ENCODE peak calls at places on chromosomes 6 and 20, in ten cellular contexts. D, R, P, Y, E, Q, W, I, X and S are unnamed samples.

GRCh38 chr6:125310994-125311649 is 9.4 kb upstream of the HDDC2 start:
- DNase-seq in D (no peak), R (peak; percentile 78), P (peak; percentile 48), Y (peak; percentile 36), E (no peak), Q (no peak), W (no peak), I (peak; percentile 38), X (no peak), S (no peak)

GRCh38 chr6:159801935-159802334 is 1.9 kb downstream of the PNLDC1 start:
- DNase-seq in D (no peak), R (no peak), P (no peak), Y (no peak), E (no peak), Q (no peak), W (no peak), I (no peak), X (no peak), S (no peak)

GRCh38 chr20:20500312-20500711 is 132.4 kb downstream of the INSM1 start:
- DNase-seq in D (no peak), R (no peak), P (no peak), Y (no peak), E (no peak), Q (no peak), W (no peak), I (no peak), X (no peak), S (no peak)

GRCh38 chr6:124197148-124197547 is 393.5 kb downstream of the NKAIN2 start:
- DNase-seq in D (no peak), R (no peak), P (no peak), Y (no peak), E (no peak), Q (no peak), W (no peak), I (no peak), X (no peak), S (no peak)

GRCh38 chr6:111228094-111228493 is 140.8 kb downstream of the SLC16A10 start:
- DNase-seq in D (no peak), R (peak; percentile 63), P (peak; percentile 59), Y (no peak), E (no peak), Q (no peak), W (no peak), I (no peak), X (no peak), S (no peak)

GRCh38 chr6:147684906-147685305 is 176.4 kb downstream of the SAMD5 start:
- DNase-seq in D (no peak), R (no peak), P (no peak), Y (no peak), E (no peak), Q (no peak), W (no peak), I (no peak), X (no peak), S (no peak)

GRCh38 chr6:154513601-154514320 is 3.3 kb upstream of the CNKSR3 start:
- DNase-seq in D (no peak), R (no peak), P (no peak), Y (no peak), E (no peak), Q (no peak), W (no peak), I (no peak), X (no peak), S (no peak)

GRCh38 chr20:53244711-53245110 is 272.6 kb downstream of the TSHZ2 start:
- DNase-seq in D (no peak), R (peak; percentile 28), P (peak; percentile 75), Y (no peak), E (no peak), Q (no peak), W (no peak), I (no peak), X (no peak), S (no peak)

GRCh38 chr6:9126845-9127560 is 691.7 kb upstream of the SLC35B3 start:
- DNase-seq in D (no peak), R (peak; percentile 38), P (peak; percentile 92), Y (no peak), E (no peak), Q (no peak), W (no peak), I (no peak), X (no peak), S (no peak)

GRCh38 chr6:20313960-20314530 is 87.6 kb upstream of the E2F3 start:
- DNase-seq in D (no peak), R (no peak), P (no peak), Y (no peak), E (no peak), Q (no peak), W (no peak), I (no peak), X (no peak), S (no peak)

GRCh38 chr6:43396408-43397149 is 27.1 kb upstream of the ZNF318 start:
- DNase-seq in D (peak; percentile 36), R (no peak), P (no peak), Y (no peak), E (no peak), Q (no peak), W (no peak), I (no peak), X (no peak), S (no peak)

GRCh38 chr6:159723259-159723658 is 4.0 kb upstream of the WTAP start:
- DNase-seq in D (no peak), R (no peak), P (no peak), Y (no peak), E (no peak), Q (no peak), W (no peak), I (no peak), X (no peak), S (no peak)

GRCh38 chr20:31568773-31569162 is 36.3 kb upstream of the ID1 start:
- DNase-seq in D (no peak), R (no peak), P (no peak), Y (no peak), E (no peak), Q (no peak), W (no peak), I (no peak), X (no peak), S (no peak)

GRCh38 chr20:31570735-31571617 is 34.1 kb upstream of the ID1 start:
- DNase-seq in D (no peak), R (peak; percentile 96), P (peak; percentile 70), Y (no peak), E (no peak), Q (no peak), W (no peak), I (peak; percentile 29), X (no peak), S (no peak)

GRCh38 chr20:31568041-31568731 is 36.9 kb upstream of the ID1 start:
- DNase-seq in D (no peak), R (peak; percentile 44), P (peak; percentile 61), Y (no peak), E (no peak), Q (no peak), W (no peak), I (no peak), X (no peak), S (no peak)

GRCh38 chr20:31569163-31570020 is 35.7 kb upstream of the ID1 start:
- DNase-seq in D (peak; percentile 42), R (peak; percentile 80), P (peak; percentile 55), Y (no peak), E (peak; percentile 81), Q (peak; percentile 84), W (peak; percentile 66), I (peak; percentile 85), X (peak; percentile 33), S (peak; percentile 42)

GRCh38 chr20:31570021-31570463 is 35.0 kb upstream of the ID1 start:
- DNase-seq in D (no peak), R (peak; percentile 62), P (peak; percentile 20), Y (no peak), E (no peak), Q (no peak), W (no peak), I (no peak), X (no peak), S (no peak)
- H3K4me1 ChIP-seq in D (no peaks in the 10 kb centered on the region), R (peaks cover 56% of the 10 kb centered on the region), P (peaks cover 15% of the 10 kb centered on the region), Y (peaks cover 8% of the 10 kb centered on the region), E (no peaks in the 10 kb centered on the region), Q (no peaks in the 10 kb centered on the region), W (peaks cover 37% of the 10 kb centered on the region), I (peaks cover 18% of the 10 kb centered on the region), X (peaks cover 12% of the 10 kb centered on the region), S (peaks cover 18% of the 10 kb centered on the region)

DNA sequence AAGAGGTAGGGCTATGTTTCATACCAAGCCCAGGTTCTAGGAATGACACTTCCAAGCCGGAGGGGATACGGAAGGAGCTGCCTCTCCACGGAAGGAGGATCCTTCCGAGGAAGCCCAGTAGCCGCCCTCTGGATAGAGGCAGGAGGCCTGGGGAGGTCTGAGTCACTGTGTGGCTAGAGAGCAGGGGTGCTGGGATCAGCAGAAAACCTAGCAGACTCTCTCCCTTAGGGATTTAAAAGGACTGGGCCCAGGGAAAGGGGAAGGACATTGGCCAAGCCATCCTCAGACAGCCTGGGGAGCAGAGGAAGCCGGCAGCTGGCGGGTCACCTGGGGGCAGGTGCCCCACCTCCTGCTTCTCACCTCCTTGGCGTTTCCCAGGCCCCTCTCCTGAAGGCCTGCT is 36.6 kb upstream of the NFATC2 start:
- DNase-seq in D (no peak), R (peak; percentile 50), P (peak; percentile 69), Y (no peak), E (no peak), Q (no peak), W (no peak), I (no peak), X (no peak), S (no peak)
- H3K4me1 ChIP-seq in D (no peaks in the 10 kb centered on the region), R (no peaks in the 10 kb centered on the region), P (no peaks in the 10 kb centered on the region), Y (no peaks in the 10 kb centered on the region), E (no peaks in the 10 kb centered on the region), Q (no peaks in the 10 kb centered on the region), W (no peaks in the 10 kb centered on the region), I (no peaks in the 10 kb centered on the region), X (no peaks in the 10 kb centered on the region), S (no peaks in the 10 kb centered on the region)

DNA sequence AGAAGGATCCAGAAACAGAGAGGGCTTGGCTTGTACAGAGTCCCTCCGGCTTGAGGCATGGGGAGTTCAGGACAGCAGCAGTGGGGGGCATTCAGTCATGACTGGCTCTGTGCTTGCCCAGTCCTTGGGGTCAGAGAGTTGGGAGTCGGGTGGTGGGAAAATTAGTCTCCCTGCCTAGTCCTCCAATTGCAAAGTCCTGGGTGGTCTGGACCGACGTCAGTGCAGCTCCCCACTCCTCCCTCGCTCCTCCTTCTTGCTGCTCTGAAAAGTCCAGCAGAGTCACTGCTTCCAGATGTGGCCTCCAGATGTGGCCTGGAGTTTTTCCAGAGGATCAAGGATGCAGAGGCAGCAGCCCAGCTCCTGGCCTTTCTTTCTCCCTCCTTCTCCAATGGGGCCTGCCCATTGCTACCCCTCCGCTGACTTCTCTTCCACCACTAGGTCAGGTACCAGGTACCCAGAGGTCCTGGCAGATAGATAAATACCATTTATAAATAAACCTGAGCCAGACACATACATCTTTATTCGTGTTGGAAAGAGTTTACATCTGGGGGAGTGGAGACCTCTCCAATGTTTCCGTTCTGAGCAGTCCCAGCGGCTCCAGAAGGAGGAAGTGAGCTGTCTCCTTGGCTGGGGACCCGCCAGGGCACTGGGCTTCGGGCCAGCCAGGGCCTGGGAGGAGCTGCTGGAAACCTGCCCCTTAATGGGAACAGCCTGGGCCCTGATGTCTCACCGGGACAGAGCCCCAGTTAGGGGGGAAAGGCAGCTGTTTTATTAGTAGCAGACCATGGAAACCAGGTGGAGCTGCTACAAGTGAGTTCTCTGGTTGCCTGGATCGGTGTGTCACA is 49.0 kb upstream of the RNF24 start:
- DNase-seq in D (peak; percentile 85), R (peak; percentile 96), P (peak; percentile 92), Y (no peak), E (peak; percentile 85), Q (peak; percentile 97), W (peak; percentile 94), I (peak; percentile 89), X (no peak), S (no peak)
- H3K4me1 ChIP-seq in D (peaks cover 4% of the 10 kb centered on the region), R (peaks cover 57% of the 10 kb centered on the region), P (peaks cover 35% of the 10 kb centered on the region), Y (peaks cover 5% of the 10 kb centered on the region), E (peaks cover 6% of the 10 kb centered on the region), Q (no peaks in the 10 kb centered on the region), W (peaks cover 59% of the 10 kb centered on the region), I (peaks cover 2% of the 10 kb centered on the region), X (no peaks in the 10 kb centered on the region), S (no peaks in the 10 kb centered on the region)

GRCh38 chr6:116730513-116730912 is 35.0 kb downstream of the FAM162B start:
- DNase-seq in D (no peak), R (no peak), P (no peak), Y (no peak), E (no peak), Q (no peak), W (no peak), I (no peak), X (no peak), S (no peak)
- H3K4me1 ChIP-seq in D (no peaks in the 10 kb centered on the region), R (no peaks in the 10 kb centered on the region), P (no peaks in the 10 kb centered on the region), Y (no peaks in the 10 kb centered on the region), E (no peaks in the 10 kb centered on the region), Q (no peaks in the 10 kb centered on the region), W (no peaks in the 10 kb centered on the region), I (no peaks in the 10 kb centered on the region), X (no peaks in the 10 kb centered on the region), S (no peaks in the 10 kb centered on the region)